ENCODE peak calls at places on chromosomes 3 and 15, in eight cellular contexts. O is non-pigmented ciliary epithelial cell; B is activated CD4-positive, alpha-beta T cell treated with anti-CD3 and anti-CD28 coated beads, Interleukin-2, amount 50 U/mL, for 1 hour; J is nephron progenitor cell; L is stimulated activated effector memory CD8-positive, alpha-beta T cell treated with anti-CD3 and anti-CD28 coated beads, Interleukin-12 subunit alpha, Interleukin-12 subunit beta, amount 100 ng/mL, for 72 hours; V is occipital lobe; H is activated CD8-positive, alpha-beta memory T cell treated with anti-CD3 and anti-CD28 coated beads, Interleukin-2, amount 10 ng/mL, durations not matched to agents 7 days and 5 days; F is cortex of kidney. U is an unnamed sample.

GRCh38 chr3:33773627-33774026 is 24.8 kb upstream of the PDCD6IP start:
- DNase-seq in J (peak; percentile 3), B (no peak), H (no peak), F (no peak), V (no peak), L (no peak), O (no peak), U (no peak)

GRCh38 chr3:59327324-59327939 is 277.6 kb upstream of the CFAP20DC start:
- DNase-seq in J (no peak), F (no peak), L (no peak), O (peak; percentile 91), V (no peak), B (no peak), H (no peak), U (no peak)

GRCh38 chr15:59349715-59350420 is 22.8 kb downstream of the MYO1E start:
- DNase-seq in H (peak; percentile 54), F (no peak), B (no peak), J (no peak), O (peak; percentile 84), V (no peak), L (no peak), U (no peak)

GRCh38 chr15:87213646-87214045 is 1042.9 kb downstream of the NTRK3 start:
- DNase-seq in J (no peak), B (no peak), O (no peak), H (no peak), L (no peak), F (no peak), V (no peak), U (no peak)

GRCh38 chr3:46091971-46092703 is 64.9 kb upstream of the XCR1 start:
- DNase-seq in J (no peak), B (no peak), L (peak; percentile 44), V (no peak), O (no peak), F (no peak), H (no peak), U (no peak)

GRCh38 chr3:185728630-185729334 is 96.1 kb downstream of the IGF2BP2 start:
- DNase-seq in V (no peak), B (no peak), F (no peak), L (no peak), O (no peak), H (no peak), J (no peak), U (no peak)

GRCh38 chr15:81152799-81153198 is 18.7 kb downstream of the CFAP161 start:
- DNase-seq in O (no peak), H (no peak), L (no peak), F (no peak), V (no peak), J (no peak), B (no peak), U (no peak)

GRCh38 chr15:79193157-79193948 is 89.2 kb upstream of the ANKRD34C start:
- DNase-seq in B (no peak), L (no peak), H (no peak), J (no peak), O (no peak), F (no peak), V (no peak), U (no peak)

GRCh38 chr3:111904376-111905241 is 45.5 kb downstream of the PHLDB2 start:
- DNase-seq in L (no peak), J (no peak), V (no peak), H (no peak), B (no peak), F (no peak), O (peak; percentile 89), U (no peak)

GRCh38 chr15:60830479-60830878 is 351.5 kb upstream of the ICE2 start:
- DNase-seq in O (no peak), H (no peak), V (no peak), L (no peak), B (no peak), F (no peak), J (no peak), U (no peak)

GRCh38 chr3:142088522-142088921 is 60.8 kb downstream of the TFDP2 start:
- DNase-seq in H (no peak), B (no peak), J (no peak), O (no peak), F (no peak), L (no peak), V (no peak), U (no peak)

GRCh38 chr15:100169615-100170279 is 172.0 kb downstream of the ADAMTS17 start:
- DNase-seq in J (no peak), V (no peak), F (no peak), H (no peak), O (no peak), L (no peak), B (no peak), U (no peak)

GRCh38 chr3:8817486-8817885 is 48.1 kb upstream of the OXTR start:
- DNase-seq in B (no peak), J (no peak), O (no peak), L (no peak), V (no peak), H (no peak), F (no peak), U (no peak)

GRCh38 chr3:124532071-124532470 is 198.2 kb upstream of the UMPS start:
- DNase-seq in H (no peak), L (no peak), V (no peak), F (no peak), B (no peak), J (no peak), O (peak; percentile 3), U (no peak)

GRCh38 chr3:127524300-127524896 is 66.1 kb downstream of the TPRA1 start:
- DNase-seq in L (no peak), V (no peak), B (no peak), F (no peak), J (no peak), O (no peak), H (no peak), U (no peak)

GRCh38 chr3:143901105-143901504 is 52.8 kb upstream of the SLC9A9 start:
- DNase-seq in O (peak; percentile 70), L (no peak), H (no peak), J (no peak), V (no peak), F (no peak), B (no peak), U (no peak)

GRCh38 chr15:85527907-85528306 is 147.5 kb downstream of the AKAP13 start:
- DNase-seq in J (no peak), F (no peak), L (no peak), B (no peak), O (peak; percentile 54), H (no peak), V (no peak), U (no peak)

GRCh38 chr3:45599424-45599886 is 4.9 kb downstream of the LIMD1 start:
- DNase-seq in J (no peak), F (no peak), H (no peak), V (peak; percentile 21), L (no peak), B (no peak), O (no peak), U (no peak)

GRCh38 chr3:191175102-191175501 is 23.9 kb upstream of the OSTN start:
- DNase-seq in H (no peak), O (no peak), F (no peak), B (no peak), V (no peak), J (no peak), L (no peak), U (no peak)

GRCh38 chr3:111538687-111539086 is 3.3 kb upstream of the CD96 start:
- DNase-seq in F (no peak), J (no peak), V (no peak), H (peak; percentile 57), O (no peak), L (no peak), B (no peak), U (no peak)

GRCh38 chr15:75928680-75929608 is 25.3 kb downstream of the FBXO22 start:
- DNase-seq in O (no peak), L (no peak), F (no peak), B (no peak), V (no peak), J (peak; percentile 39), H (no peak), U (no peak)

GRCh38 chr3:132867956-132868355 is 145.7 kb upstream of the NPHP3 start:
- DNase-seq in J (no peak), V (no peak), F (no peak), L (no peak), O (peak; percentile 27), H (no peak), B (no peak), U (no peak)

GRCh38 chr15:80934761-80935221 is 54.8 kb downstream of the MESD start:
- DNase-seq in B (no peak), J (peak; percentile 10), F (no peak), V (peak; percentile 29), L (no peak), H (no peak), O (peak; percentile 26), U (no peak)

GRCh38 chr3:194121881-194122280 is 14.1 kb upstream of the HES1 start:
- DNase-seq in O (no peak), H (no peak), J (no peak), L (no peak), B (no peak), V (no peak), F (no peak), U (no peak)

GRCh38 chr15:84831028-84831427 is 13.9 kb downstream of the ALPK3 start:
- DNase-seq in V (no peak), O (no peak), J (no peak), F (no peak), L (no peak), B (no peak), H (no peak), U (no peak)

U was measured in omental fat pad.